ENCODE peak calls at places on chromosomes 3 and 15, in seven cellular contexts. T is AG10803, G is left lung, X is adrenal gland, A is GM20000, U is fibroblast of the aortic adventitia, V is fibroblast of lung. H is an unnamed sample.

GRCh38 chr15:78921940-78922339 is 22.9 kb downstream of the CTSH start:
- DNase-seq in X (no peak), G (no peak), T (no peak), U (no peak), V (no peak), A (no peak), H (no peak)

GRCh38 chr3:195200010-195200822 is 70.7 kb downstream of the XXYLT1 start:
- DNase-seq in T (no peak), V (no peak), X (no peak), A (no peak), G (no peak), U (peak), H (no peak)

GRCh38 chr15:88274534-88275460 is 18.3 kb upstream of the NTRK3 start:
- DNase-seq in G (peak), V (peak), X (peak), A (peak), U (peak), T (peak), H (peak)

GRCh38 chr15:56805466-56806146 is 72.3 kb upstream of the ZNF280D start:
- DNase-seq in V (peak), A (no peak), X (peak), U (peak), T (peak), G (no peak), H (no peak)

GRCh38 chr3:151226088-151226563 is 23.1 kb upstream of the GPR171 start:
- DNase-seq in G (no peak), X (no peak), U (peak), T (peak), A (no peak), V (peak), H (no peak)

GRCh38 chr15:72873379-72874233 is 90.0 kb upstream of the ADPGK start:
- DNase-seq in X (no peak), G (no peak), U (peak), T (no peak), V (peak), A (no peak), H (no peak)

GRCh38 chr15:29638781-29639180 is 183.5 kb downstream of the TJP1 start:
- DNase-seq in X (no peak), T (no peak), V (peak), U (no peak), G (no peak), A (no peak), H (no peak)

GRCh38 chr3:46931631-46932441 is 44.7 kb downstream of the CCDC12 start:
- DNase-seq in X (no peak), T (peak), V (no peak), G (peak), A (peak), U (no peak), H (no peak)

GRCh38 chr15:49064884-49065283 is 18.6 kb upstream of the SECISBP2L start:
- DNase-seq in U (peak), A (no peak), V (no peak), X (no peak), G (no peak), T (no peak), H (no peak)

GRCh38 chr3:41328916-41329315 is 129.6 kb downstream of the CTNNB1 start:
- DNase-seq in V (peak), A (no peak), U (peak), X (no peak), T (peak), G (no peak), H (no peak)

GRCh38 chr3:41331023-41331422 is 131.7 kb downstream of the CTNNB1 start:
- DNase-seq in V (no peak), T (no peak), X (no peak), U (no peak), G (no peak), A (no peak), H (no peak)

GRCh38 chr3:41330465-41330864 is 131.2 kb downstream of the CTNNB1 start:
- DNase-seq in V (peak), T (peak), G (no peak), U (no peak), A (no peak), X (no peak), H (no peak)

GRCh38 chr3:41327718-41328117 is 128.4 kb downstream of the CTNNB1 start:
- DNase-seq in G (no peak), A (no peak), U (no peak), T (no peak), V (peak), X (no peak), H (no peak)

GRCh38 chr3:41329881-41330280 is 130.6 kb downstream of the CTNNB1 start:
- DNase-seq in V (no peak), T (no peak), U (no peak), A (no peak), X (no peak), G (no peak), H (no peak)
- TF ChIP-seq CTCF in V (no peak), T (no peak), U (no peak), A (no peak), X (no peak), G (no peak), H (no peak)

GRCh38 chr15:50905055-50905454 is 3.4 kb upstream of the AP4E1 start:
- DNase-seq in X (no peak), A (no peak), T (no peak), G (no peak), U (no peak), V (no peak), H (no peak)
- TF ChIP-seq CTCF in X (no peak), A (no peak), T (no peak), G (no peak), U (no peak), V (no peak), H (no peak)

GRCh38 chr3:33732394-33732793 is 14.3 kb upstream of the CLASP2 start:
- DNase-seq in U (no peak), A (no peak), G (no peak), V (no peak), T (no peak), X (no peak), H (peak)
- TF ChIP-seq CTCF in U (peak), A (no peak), G (no peak), V (peak), T (peak), X (no peak), H (no peak)

DNA sequence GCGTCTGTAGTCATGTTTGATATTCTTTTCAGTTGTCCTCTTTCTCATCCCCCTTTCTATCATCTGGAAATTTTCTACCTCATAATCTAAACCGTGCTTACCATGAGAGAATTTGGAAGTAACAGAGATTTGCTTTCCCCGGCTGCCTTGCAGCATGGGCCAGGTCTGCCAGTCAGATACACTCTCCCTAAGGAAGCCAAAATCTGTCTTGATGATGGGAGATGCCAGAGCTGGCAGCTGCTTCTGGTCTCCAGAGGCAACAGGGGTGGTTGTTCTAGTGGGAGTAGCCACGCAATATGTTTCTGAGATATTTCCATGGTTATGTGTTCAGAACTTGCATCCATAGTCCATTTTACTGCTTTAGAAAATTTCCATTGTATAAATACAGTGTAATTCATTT is 218.9 kb upstream of the RORA start:
- DNase-seq in T (no peak), A (no peak), X (no peak), V (no peak), G (no peak), U (no peak), H (no peak)
- TF ChIP-seq CTCF in T (no peak), A (no peak), X (no peak), V (no peak), G (no peak), U (no peak), H (no peak)

GRCh38 chr3:99843590-99844260 is 26.1 kb downstream of the CMSS1 start:
- DNase-seq in X (no peak), G (no peak), U (peak), A (no peak), T (peak), V (peak), H (no peak)
- TF ChIP-seq CTCF in X (no peak), G (no peak), U (no peak), A (no peak), T (no peak), V (no peak), H (no peak)

DNA sequence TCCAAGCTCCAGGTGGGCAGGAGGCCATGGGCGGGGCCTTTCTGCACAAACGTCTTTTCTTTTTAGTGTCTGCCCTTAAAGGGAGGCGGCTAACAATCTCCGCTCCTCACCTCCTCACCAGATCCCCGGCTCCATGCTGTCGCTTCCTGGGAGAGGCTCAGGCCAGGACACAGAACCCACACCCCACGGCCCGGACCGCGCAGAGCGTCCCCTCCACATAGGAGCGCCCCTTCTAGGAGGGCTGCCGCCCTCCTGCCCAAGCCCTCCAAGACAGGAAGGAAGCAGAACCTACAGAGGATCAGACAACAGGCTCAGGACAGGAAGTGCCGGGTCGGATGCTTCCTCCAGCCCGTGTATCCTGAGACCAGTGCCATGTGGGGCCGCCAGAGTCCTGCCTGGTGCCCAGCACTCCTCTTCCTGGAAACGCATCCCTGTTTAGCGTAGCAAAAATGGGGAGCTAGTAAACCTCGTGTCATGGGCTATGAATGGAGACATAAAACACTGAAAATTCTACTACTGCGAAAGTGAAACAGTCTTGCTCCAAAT is 83.2 kb upstream of the ATP10A start:
- DNase-seq in A (no peak), G (no peak), T (no peak), U (no peak), V (no peak), X (no peak), H (no peak)
- TF ChIP-seq CTCF in A (no peak), G (no peak), T (no peak), U (no peak), V (no peak), X (no peak), H (no peak)

GRCh38 chr3:36710606-36711005 is 53.7 kb downstream of the DCLK3 start:
- DNase-seq in T (no peak), U (no peak), X (no peak), A (no peak), V (no peak), G (no peak), H (no peak)
- TF ChIP-seq CTCF in T (no peak), U (no peak), X (no peak), A (no peak), V (no peak), G (no peak), H (no peak)

GRCh38 chr15:40255033-40255432 is 16.2 kb downstream of the PAK6 start:
- DNase-seq in X (no peak), V (no peak), A (no peak), T (no peak), G (no peak), U (no peak), H (no peak)

GRCh38 chr15:40256642-40257235 is 17.9 kb downstream of the PAK6 start:
- DNase-seq in G (no peak), V (peak), X (peak), A (no peak), T (no peak), U (no peak), H (no peak)

GRCh38 chr15:40253179-40253790 is 14.4 kb downstream of the PAK6 start:
- DNase-seq in G (no peak), T (no peak), A (no peak), X (peak), U (no peak), V (no peak), H (no peak)

GRCh38 chr15:40252438-40253178 is 13.7 kb downstream of the PAK6 start:
- DNase-seq in X (peak), G (peak), V (peak), T (no peak), U (no peak), A (peak), H (peak)

DNA sequence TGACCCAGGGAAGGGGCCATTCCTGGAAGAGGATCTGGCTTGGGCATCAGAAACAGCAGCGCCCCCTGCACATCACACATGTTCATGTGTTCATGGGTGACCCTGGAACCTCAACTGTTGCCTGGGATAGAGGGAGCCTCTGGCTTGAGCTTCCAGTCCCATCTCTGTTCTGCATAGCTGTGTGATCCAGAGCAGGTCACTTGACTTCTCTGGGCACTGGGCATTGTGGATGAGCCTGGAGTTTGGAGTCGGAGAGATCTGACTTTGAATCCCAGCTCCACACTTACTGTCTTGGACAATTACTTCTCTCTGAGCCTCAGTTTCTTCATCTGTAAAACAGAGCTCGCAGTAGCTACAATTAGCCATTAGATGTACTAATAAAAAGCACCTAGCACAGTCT is 15.6 kb downstream of the PAK6 start:
- DNase-seq in X (no peak), T (no peak), U (no peak), A (no peak), G (no peak), V (no peak), H (no peak)
- TF ChIP-seq CTCF in X (no peak), T (no peak), U (no peak), A (no peak), G (no peak), V (no peak), H (no peak)

H was measured in nephron progenitor cell.